ENCODE peak calls at places on chromosome 5, in nine cellular contexts. One of them, this sample, is unnamed.

GRCh38 chr5:32195265-32195664 is 21.1 kb upstream of the GOLPH3 start:
- DNase-seq in heart left ventricle: no peak
- DNase-seq in heart right ventricle: no peak
- DNase-seq in CD8-positive, alpha-beta T cell: no peak
- DNase-seq in tibial nerve: no peak
- DNase-seq in effector memory CD4-positive, alpha-beta T cell: no peak
- DNase-seq in right lobe of liver: no peak
- DNase-seq in mesenchymal stem cell: no peak
- DNase-seq in Peyer's patch: no peak
- DNase-seq in this sample: no peak

GRCh38 chr5:28234356-28234968 is 1196.1 kb upstream of the CDH9 start:
- DNase-seq in heart left ventricle: no peak
- DNase-seq in heart right ventricle: no peak
- DNase-seq in CD8-positive, alpha-beta T cell: no peak
- DNase-seq in tibial nerve: no peak
- DNase-seq in effector memory CD4-positive, alpha-beta T cell: no peak
- DNase-seq in right lobe of liver: no peak
- DNase-seq in mesenchymal stem cell: no peak
- DNase-seq in Peyer's patch: no peak
- DNase-seq in this sample: no peak

GRCh38 chr5:96687812-96688453 is 25.8 kb downstream of the CAST start:
- DNase-seq in heart left ventricle: no peak
- DNase-seq in heart right ventricle: no peak
- DNase-seq in CD8-positive, alpha-beta T cell: no peak
- DNase-seq in tibial nerve: no peak
- DNase-seq in effector memory CD4-positive, alpha-beta T cell: no peak
- DNase-seq in right lobe of liver: no peak
- DNase-seq in mesenchymal stem cell: peak; percentile 74
- DNase-seq in Peyer's patch: no peak
- DNase-seq in this sample: peak; percentile 66

GRCh38 chr5:120765189-120765588 is 301.1 kb downstream of the PRR16 start:
- DNase-seq in heart left ventricle: no peak
- DNase-seq in heart right ventricle: no peak
- DNase-seq in CD8-positive, alpha-beta T cell: no peak
- DNase-seq in tibial nerve: no peak
- DNase-seq in effector memory CD4-positive, alpha-beta T cell: no peak
- DNase-seq in right lobe of liver: no peak
- DNase-seq in mesenchymal stem cell: peak; percentile 83
- DNase-seq in Peyer's patch: no peak
- DNase-seq in this sample: no peak

GRCh38 chr5:76521240-76521758 is 101.9 kb downstream of the F2RL2 start:
- DNase-seq in heart left ventricle: no peak
- DNase-seq in heart right ventricle: no peak
- DNase-seq in CD8-positive, alpha-beta T cell: no peak
- DNase-seq in tibial nerve: no peak
- DNase-seq in effector memory CD4-positive, alpha-beta T cell: no peak
- DNase-seq in right lobe of liver: no peak
- DNase-seq in mesenchymal stem cell: no peak
- DNase-seq in Peyer's patch: no peak
- DNase-seq in this sample: no peak

GRCh38 chr5:93677344-93678021 is 63.9 kb downstream of the POU5F2 start:
- DNase-seq in heart left ventricle: peak; percentile 19
- DNase-seq in heart right ventricle: peak; percentile 37
- DNase-seq in CD8-positive, alpha-beta T cell: no peak
- DNase-seq in tibial nerve: peak; percentile 21
- DNase-seq in effector memory CD4-positive, alpha-beta T cell: no peak
- DNase-seq in right lobe of liver: no peak
- DNase-seq in mesenchymal stem cell: peak; percentile 92
- DNase-seq in Peyer's patch: no peak
- DNase-seq in this sample: no peak

GRCh38 chr5:11563822-11564221 is 340.4 kb downstream of the CTNND2 start:
- DNase-seq in heart left ventricle: no peak
- DNase-seq in heart right ventricle: no peak
- DNase-seq in CD8-positive, alpha-beta T cell: no peak
- DNase-seq in tibial nerve: no peak
- DNase-seq in effector memory CD4-positive, alpha-beta T cell: no peak
- DNase-seq in right lobe of liver: no peak
- DNase-seq in mesenchymal stem cell: no peak
- DNase-seq in Peyer's patch: no peak
- DNase-seq in this sample: no peak

GRCh38 chr5:83547156-83547555 is 75.6 kb downstream of the VCAN start:
- DNase-seq in heart left ventricle: no peak
- DNase-seq in heart right ventricle: no peak
- DNase-seq in CD8-positive, alpha-beta T cell: no peak
- DNase-seq in tibial nerve: no peak
- DNase-seq in effector memory CD4-positive, alpha-beta T cell: no peak
- DNase-seq in right lobe of liver: no peak
- DNase-seq in mesenchymal stem cell: no peak
- DNase-seq in Peyer's patch: no peak
- DNase-seq in this sample: no peak

GRCh38 chr5:32312194-32312681 is 501 bp downstream of the MTMR12 start:
- DNase-seq in heart left ventricle: peak; percentile 79
- DNase-seq in heart right ventricle: peak; percentile 79
- DNase-seq in CD8-positive, alpha-beta T cell: peak; percentile 37
- DNase-seq in tibial nerve: peak; percentile 47
- DNase-seq in effector memory CD4-positive, alpha-beta T cell: no peak
- DNase-seq in right lobe of liver: peak; percentile 80
- DNase-seq in mesenchymal stem cell: peak; percentile 81
- DNase-seq in Peyer's patch: peak; percentile 68
- DNase-seq in this sample: peak; percentile 69

GRCh38 chr5:28104080-28104479 is 1065.7 kb upstream of the CDH9 start:
- DNase-seq in heart left ventricle: no peak
- DNase-seq in heart right ventricle: no peak
- DNase-seq in CD8-positive, alpha-beta T cell: no peak
- DNase-seq in tibial nerve: no peak
- DNase-seq in effector memory CD4-positive, alpha-beta T cell: no peak
- DNase-seq in right lobe of liver: no peak
- DNase-seq in mesenchymal stem cell: no peak
- DNase-seq in Peyer's patch: no peak
- DNase-seq in this sample: no peak

GRCh38 chr5:63916786-63917185 is 45.5 kb downstream of the HTR1A start:
- DNase-seq in heart left ventricle: no peak
- DNase-seq in heart right ventricle: no peak
- DNase-seq in CD8-positive, alpha-beta T cell: no peak
- DNase-seq in tibial nerve: no peak
- DNase-seq in effector memory CD4-positive, alpha-beta T cell: no peak
- DNase-seq in right lobe of liver: no peak
- DNase-seq in mesenchymal stem cell: no peak
- DNase-seq in Peyer's patch: no peak
- DNase-seq in this sample: no peak

GRCh38 chr5:140250386-140250785 is 52.5 kb downstream of the PFDN1 start:
- DNase-seq in heart left ventricle: no peak
- DNase-seq in heart right ventricle: no peak
- DNase-seq in CD8-positive, alpha-beta T cell: no peak
- DNase-seq in tibial nerve: no peak
- DNase-seq in effector memory CD4-positive, alpha-beta T cell: no peak
- DNase-seq in right lobe of liver: no peak
- DNase-seq in mesenchymal stem cell: no peak
- DNase-seq in Peyer's patch: no peak
- DNase-seq in this sample: peak; percentile 67

GRCh38 chr5:156950716-156951115 is 12.3 kb downstream of the TIMD4 start:
- DNase-seq in heart left ventricle: no peak
- DNase-seq in heart right ventricle: no peak
- DNase-seq in CD8-positive, alpha-beta T cell: no peak
- DNase-seq in tibial nerve: no peak
- DNase-seq in effector memory CD4-positive, alpha-beta T cell: no peak
- DNase-seq in right lobe of liver: no peak
- DNase-seq in mesenchymal stem cell: no peak
- DNase-seq in Peyer's patch: no peak
- DNase-seq in this sample: no peak

DNA sequence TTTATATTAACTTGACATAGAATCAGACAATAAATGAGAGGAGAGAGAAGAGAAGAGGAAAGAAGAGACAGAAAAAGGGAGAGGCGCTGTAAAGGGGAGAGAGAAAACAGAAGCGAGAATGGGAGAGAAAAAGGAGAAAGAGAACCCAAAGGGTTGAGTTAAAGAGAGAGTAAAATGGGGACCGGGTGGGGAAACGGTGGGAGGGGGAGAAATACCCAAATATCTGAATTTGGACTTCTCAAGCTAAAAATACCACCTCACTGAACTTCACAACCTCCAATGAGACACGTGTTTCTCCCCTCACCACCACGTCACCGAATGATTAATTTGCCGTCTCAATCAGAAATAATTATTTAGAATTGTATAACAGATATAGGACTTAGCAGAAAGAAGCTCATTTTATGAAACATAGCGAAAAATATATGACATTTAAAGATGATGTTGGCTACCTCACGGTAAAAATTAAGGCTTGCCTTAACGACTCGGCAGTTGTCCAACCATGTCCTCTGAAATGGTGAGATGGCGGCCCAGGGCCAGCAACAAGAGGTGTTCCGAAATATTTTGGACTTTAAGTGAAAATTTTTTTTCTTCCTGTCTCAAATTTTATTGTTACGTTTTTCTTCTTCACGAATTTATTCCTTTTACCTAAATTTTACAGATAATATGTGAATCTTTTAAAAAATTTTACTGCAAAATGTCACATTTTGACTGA is 204.0 kb downstream of the MEF2C start:
- DNase-seq in heart left ventricle: no peak
- DNase-seq in heart right ventricle: no peak
- DNase-seq in CD8-positive, alpha-beta T cell: no peak
- DNase-seq in tibial nerve: no peak
- DNase-seq in effector memory CD4-positive, alpha-beta T cell: no peak
- DNase-seq in right lobe of liver: no peak
- DNase-seq in mesenchymal stem cell: no peak
- DNase-seq in Peyer's patch: no peak
- DNase-seq in this sample: no peak
- H3K27me3 ChIP-seq in heart left ventricle: peaks cover 98% of the 10 kb centered on the region
- H3K27me3 ChIP-seq in heart right ventricle: peaks cover 99% of the 10 kb centered on the region
- H3K27me3 ChIP-seq in CD8-positive, alpha-beta T cell: peaks cover 58% of the 10 kb centered on the region
- H3K27me3 ChIP-seq in tibial nerve: no peaks in the 10 kb centered on the region
- H3K27me3 ChIP-seq in effector memory CD4-positive, alpha-beta T cell: peaks cover 82% of the 10 kb centered on the region
- H3K27me3 ChIP-seq in right lobe of liver: peaks cover 15% of the 10 kb centered on the region
- H3K27me3 ChIP-seq in mesenchymal stem cell: peaks cover 97% of the 10 kb centered on the region
- H3K27me3 ChIP-seq in Peyer's patch: peaks cover 4% of the 10 kb centered on the region
- H3K27me3 ChIP-seq in this sample: peaks cover 47% of the 10 kb centered on the region

DNA sequence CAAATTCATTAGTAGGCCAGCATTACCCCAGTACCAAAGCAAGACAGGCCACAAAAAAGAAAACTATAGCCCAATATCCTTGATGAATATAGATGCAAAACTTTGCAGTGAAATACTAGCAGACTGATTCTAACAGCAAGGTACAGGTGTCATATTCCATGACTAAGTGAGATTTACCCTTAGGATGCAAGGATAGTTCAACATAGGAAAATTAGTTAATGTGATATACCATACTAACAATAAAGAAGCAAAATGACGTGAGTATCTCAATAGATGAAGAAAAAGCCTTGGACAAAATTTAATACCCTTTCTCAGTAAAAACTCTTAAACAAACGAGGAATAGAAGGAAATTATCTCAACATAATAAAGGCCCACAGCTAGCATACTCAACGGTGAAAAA is 13.3 kb downstream of the ZNF131 start:
- DNase-seq in heart left ventricle: no peak
- DNase-seq in heart right ventricle: no peak
- DNase-seq in CD8-positive, alpha-beta T cell: no peak
- DNase-seq in tibial nerve: no peak
- DNase-seq in effector memory CD4-positive, alpha-beta T cell: no peak
- DNase-seq in right lobe of liver: no peak
- DNase-seq in mesenchymal stem cell: no peak
- DNase-seq in Peyer's patch: no peak
- DNase-seq in this sample: no peak
- H3K36me3 ChIP-seq in heart left ventricle: no peaks in the 10 kb centered on the region
- H3K36me3 ChIP-seq in heart right ventricle: peaks cover 6% of the 10 kb centered on the region
- H3K36me3 ChIP-seq in CD8-positive, alpha-beta T cell: peaks cover 3% of the 10 kb centered on the region
- H3K36me3 ChIP-seq in tibial nerve: peaks cover 4% of the 10 kb centered on the region
- H3K36me3 ChIP-seq in effector memory CD4-positive, alpha-beta T cell: peaks cover 20% of the 10 kb centered on the region
- H3K36me3 ChIP-seq in right lobe of liver: no peaks in the 10 kb centered on the region
- H3K36me3 ChIP-seq in mesenchymal stem cell: peaks cover 38% of the 10 kb centered on the region
- H3K36me3 ChIP-seq in Peyer's patch: no peaks in the 10 kb centered on the region
- H3K36me3 ChIP-seq in this sample: peaks cover 2% of the 10 kb centered on the region

GRCh38 chr5:43129161-43129560 is 8.4 kb downstream of the ZNF131 start:
- DNase-seq in heart left ventricle: no peak
- DNase-seq in heart right ventricle: no peak
- DNase-seq in CD8-positive, alpha-beta T cell: no peak
- DNase-seq in tibial nerve: no peak
- DNase-seq in effector memory CD4-positive, alpha-beta T cell: no peak
- DNase-seq in right lobe of liver: no peak
- DNase-seq in mesenchymal stem cell: no peak
- DNase-seq in Peyer's patch: no peak
- DNase-seq in this sample: no peak
- H3K27me3 ChIP-seq in heart left ventricle: no peaks in the 10 kb centered on the region
- H3K27me3 ChIP-seq in heart right ventricle: no peaks in the 10 kb centered on the region
- H3K27me3 ChIP-seq in CD8-positive, alpha-beta T cell: no peaks in the 10 kb centered on the region
- H3K27me3 ChIP-seq in tibial nerve: no peaks in the 10 kb centered on the region
- H3K27me3 ChIP-seq in effector memory CD4-positive, alpha-beta T cell: no peaks in the 10 kb centered on the region
- H3K27me3 ChIP-seq in right lobe of liver: no peaks in the 10 kb centered on the region
- H3K27me3 ChIP-seq in mesenchymal stem cell: no peaks in the 10 kb centered on the region
- H3K27me3 ChIP-seq in Peyer's patch: no peaks in the 10 kb centered on the region
- H3K27me3 ChIP-seq in this sample: no peaks in the 10 kb centered on the region

GRCh38 chr5:154817815-154818214 is 32.6 kb downstream of the FAXDC2 start:
- DNase-seq in heart left ventricle: no peak
- DNase-seq in heart right ventricle: no peak
- DNase-seq in CD8-positive, alpha-beta T cell: no peak
- DNase-seq in tibial nerve: no peak
- DNase-seq in effector memory CD4-positive, alpha-beta T cell: no peak
- DNase-seq in right lobe of liver: no peak
- DNase-seq in mesenchymal stem cell: no peak
- DNase-seq in Peyer's patch: no peak
- DNase-seq in this sample: no peak

GRCh38 chr5:154813158-154813557 is 37.2 kb downstream of the FAXDC2 start:
- DNase-seq in heart left ventricle: no peak
- DNase-seq in heart right ventricle: no peak
- DNase-seq in CD8-positive, alpha-beta T cell: no peak
- DNase-seq in tibial nerve: no peak
- DNase-seq in effector memory CD4-positive, alpha-beta T cell: no peak
- DNase-seq in right lobe of liver: no peak
- DNase-seq in mesenchymal stem cell: no peak
- DNase-seq in Peyer's patch: no peak
- DNase-seq in this sample: no peak

GRCh38 chr5:154813736-154814135 is 36.7 kb downstream of the FAXDC2 start:
- DNase-seq in heart left ventricle: no peak
- DNase-seq in heart right ventricle: no peak
- DNase-seq in CD8-positive, alpha-beta T cell: peak; percentile 53
- DNase-seq in tibial nerve: no peak
- DNase-seq in effector memory CD4-positive, alpha-beta T cell: no peak
- DNase-seq in right lobe of liver: no peak
- DNase-seq in mesenchymal stem cell: no peak
- DNase-seq in Peyer's patch: peak; percentile 36
- DNase-seq in this sample: no peak

GRCh38 chr5:154816891-154817492 is 33.4 kb downstream of the FAXDC2 start:
- DNase-seq in heart left ventricle: no peak
- DNase-seq in heart right ventricle: no peak
- DNase-seq in CD8-positive, alpha-beta T cell: no peak
- DNase-seq in tibial nerve: no peak
- DNase-seq in effector memory CD4-positive, alpha-beta T cell: no peak
- DNase-seq in right lobe of liver: no peak
- DNase-seq in mesenchymal stem cell: no peak
- DNase-seq in Peyer's patch: no peak
- DNase-seq in this sample: no peak

DNA sequence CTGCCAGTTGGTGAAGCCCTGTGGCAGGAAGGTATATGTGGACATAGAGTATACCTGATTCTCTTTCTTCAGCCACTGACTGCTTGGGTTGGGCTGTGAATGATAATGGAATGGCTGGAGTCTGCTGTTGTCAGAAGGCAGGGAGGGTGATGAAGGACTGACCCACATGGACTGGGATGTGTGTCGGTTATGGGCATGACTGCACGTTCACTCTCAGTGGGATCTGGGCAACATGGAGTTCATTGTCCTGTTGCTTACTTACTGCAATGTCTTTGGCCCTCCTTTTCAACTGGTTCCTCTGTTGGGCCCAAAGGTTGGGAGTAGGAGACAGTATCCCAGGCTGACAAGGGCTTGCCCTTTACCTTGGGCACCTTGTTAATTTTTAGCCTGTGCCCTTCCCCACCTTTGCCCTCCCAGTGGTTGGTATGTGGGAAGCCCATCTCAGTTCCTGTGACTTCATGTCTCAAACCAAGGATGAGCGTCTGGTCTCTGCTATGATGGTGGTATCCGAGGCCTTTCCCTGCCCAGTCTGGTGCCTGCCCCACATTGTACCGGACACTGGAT is 34.6 kb downstream of the FAXDC2 start:
- DNase-seq in heart left ventricle: no peak
- DNase-seq in heart right ventricle: no peak
- DNase-seq in CD8-positive, alpha-beta T cell: no peak
- DNase-seq in tibial nerve: no peak
- DNase-seq in effector memory CD4-positive, alpha-beta T cell: no peak
- DNase-seq in right lobe of liver: no peak
- DNase-seq in mesenchymal stem cell: no peak
- DNase-seq in Peyer's patch: no peak
- DNase-seq in this sample: no peak
- H3K36me3 ChIP-seq in heart left ventricle: peaks cover 2% of the 10 kb centered on the region
- H3K36me3 ChIP-seq in heart right ventricle: no peaks in the 10 kb centered on the region
- H3K36me3 ChIP-seq in CD8-positive, alpha-beta T cell: peaks cover 11% of the 10 kb centered on the region
- H3K36me3 ChIP-seq in tibial nerve: peaks cover 23% of the 10 kb centered on the region
- H3K36me3 ChIP-seq in effector memory CD4-positive, alpha-beta T cell: peaks cover 48% of the 10 kb centered on the region
- H3K36me3 ChIP-seq in right lobe of liver: peaks cover 5% of the 10 kb centered on the region
- H3K36me3 ChIP-seq in mesenchymal stem cell: peaks cover 68% of the 10 kb centered on the region
- H3K36me3 ChIP-seq in Peyer's patch: peaks cover 1% of the 10 kb centered on the region
- H3K36me3 ChIP-seq in this sample: peaks cover 33% of the 10 kb centered on the region

This sample was measured in small intestine.